ENCODE peak calls at places on chromosomes 11 and 22, in four cellular contexts. Q is Peyer's patch, H is colonic mucosa, U is hepatocyte. A is an unnamed sample.
A peak's percentile ranks its signal among the peaks of the same experiment; 100 is the strongest.

GRCh38 chr11:83571301-83571700 is 285.1 kb upstream of the CCDC90B start:
- DNase-seq in Q (no peak), H (no peak), U (no peak), A (no peak)

GRCh38 chr11:76152086-76152658 is 54.1 kb downstream of the WNT11 start:
- DNase-seq in H (peak; percentile 94), Q (peak; percentile 91), U (peak; percentile 88), A (peak; percentile 91)

GRCh38 chr22:39352301-39352867 is 2.6 kb downstream of the SYNGR1 start:
- DNase-seq in H (no peak), Q (no peak), U (no peak), A (no peak)

GRCh38 chr22:29773233-29773632 is 6.1 kb downstream of the UQCR10 start:
- DNase-seq in Q (no peak), H (no peak), U (peak; percentile 35), A (peak; percentile 57)

GRCh38 chr22:28798810-28799124 is 1.6 kb downstream of the XBP1 start:
- DNase-seq in U (no peak), Q (no peak), H (no peak), A (no peak)

GRCh38 chr11:134559617-134559992 is 147.6 kb upstream of the B3GAT1 start:
- DNase-seq in U (no peak), H (no peak), Q (no peak), A (no peak)

GRCh38 chr22:43126506-43127165 is 16.1 kb downstream of the BIK start:
- DNase-seq in H (peak; percentile 78), U (peak; percentile 88), Q (peak; percentile 60), A (peak; percentile 94)

GRCh38 chr11:69215784-69216415 is 60.2 kb downstream of the SMIM38 start:
- DNase-seq in H (no peak), Q (no peak), U (no peak), A (peak; percentile 39)

GRCh38 chr11:75673977-75674582 is 5.2 kb upstream of the MAP6 start:
- DNase-seq in U (no peak), H (no peak), Q (no peak), A (no peak)

GRCh38 chr22:17638182-17638431 is 450 bp upstream of the BCL2L13 start:
- DNase-seq in H (no peak), Q (no peak), U (no peak), A (no peak)
- TF ChIP-seq CTCF in H (no peak), Q (no peak), U (no peak), A (no peak)

GRCh38 chr22:41021039-41021654 is 70.0 kb downstream of the RBX1 start:
- DNase-seq in Q (peak; percentile 57), H (peak; percentile 34), U (peak; percentile 23), A (no peak)

GRCh38 chr22:41022470-41023298 is 69.7 kb upstream of the EP300 start:
- DNase-seq in Q (peak; percentile 96), H (peak; percentile 94), U (peak; percentile 97), A (peak; percentile 94)

GRCh38 chr22:41023299-41023623 is 69.1 kb upstream of the EP300 start:
- DNase-seq in U (no peak), H (no peak), Q (no peak), A (no peak)

GRCh38 chr22:41021655-41022454 is 70.5 kb upstream of the EP300 start:
- DNase-seq in Q (peak; percentile 87), U (peak; percentile 87), H (peak; percentile 80), A (peak; percentile 76)
- TF ChIP-seq CTCF in Q (peak; percentile 9), U (peak; percentile 24), H (no peak), A (no peak)

GRCh38 chr22:46121079-46121478 is 29.2 kb upstream of the PPARA start:
- DNase-seq in U (no peak), Q (no peak), H (no peak), A (no peak)

GRCh38 chr22:46119729-46120419 is 30.5 kb upstream of the PPARA start:
- DNase-seq in Q (no peak), U (no peak), H (no peak), A (no peak)

GRCh38 chr22:46121523-46122287 is 28.6 kb upstream of the PPARA start:
- DNase-seq in H (no peak), Q (no peak), U (no peak), A (no peak)

GRCh38 chr22:46119093-46119728 is 31.1 kb upstream of the PPARA start:
- DNase-seq in Q (no peak), H (no peak), U (no peak), A (no peak)

DNA sequence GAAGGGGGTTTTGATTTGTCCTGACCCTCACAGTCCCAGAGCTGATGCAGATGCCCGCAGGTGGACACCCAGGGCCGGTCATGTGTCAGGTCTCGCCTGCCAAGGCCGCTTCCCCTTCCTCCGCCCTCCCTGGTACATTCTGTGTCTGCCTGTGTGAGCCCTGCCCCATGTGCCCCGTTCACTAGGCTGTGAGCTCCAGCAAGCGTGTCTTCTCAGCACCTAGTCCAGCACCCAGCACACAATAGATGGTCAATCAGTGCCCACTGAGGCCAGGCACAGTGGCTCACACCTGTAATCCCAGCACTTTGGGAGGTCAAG is 29.9 kb upstream of the PPARA start:
- DNase-seq in H (no peak), U (no peak), Q (no peak), A (no peak)
- TF ChIP-seq CTCF in H (no peak), U (no peak), Q (no peak), A (no peak)

GRCh38 chr11:67354314-67355022 is 1.1 kb upstream of the POLD4 start:
- DNase-seq in H (peak; percentile 94), U (peak; percentile 93), Q (peak; percentile 86), A (peak; percentile 87)
- TF ChIP-seq CTCF in H (no peak), U (no peak), Q (peak; percentile 33), A (no peak)

GRCh38 chr11:125155100-125155444 is 9.5 kb upstream of the PKNOX2 start:
- DNase-seq in Q (no peak), U (no peak), H (no peak), A (no peak)
- TF ChIP-seq CTCF in Q (no peak), U (no peak), H (no peak), A (no peak)

A was measured in Calu3.